ENCODE peak calls at places on chromosomes 4 and X, in six cellular contexts. One of them, this sample, is unnamed.

GRCh38 chrX:24149346-24150050 is at the start of gene ZFX:
- DNase-seq in activated naive CD4-positive, alpha-beta T cell treated with anti-CD3 and anti-CD28 coated beads for 36 hours: peak
- DNase-seq in activated CD4-positive, alpha-beta T cell treated with anti-CD3 and anti-CD28 coated beads for 24 hours: no peak
- DNase-seq in epithelial cell of proximal tubule: no peak
- DNase-seq in Daoy: peak
- DNase-seq in GM04504: no peak
- DNase-seq in this sample: no peak

GRCh38 chr4:17152941-17153340 is 254.5 kb upstream of the LDB2 start:
- DNase-seq in activated naive CD4-positive, alpha-beta T cell treated with anti-CD3 and anti-CD28 coated beads for 36 hours: no peak
- DNase-seq in activated CD4-positive, alpha-beta T cell treated with anti-CD3 and anti-CD28 coated beads for 24 hours: no peak
- DNase-seq in epithelial cell of proximal tubule: no peak
- DNase-seq in Daoy: no peak
- DNase-seq in GM04504: no peak
- DNase-seq in this sample: no peak

GRCh38 chr4:85873566-85873965 is 398.6 kb downstream of the ARHGAP24 start:
- DNase-seq in activated naive CD4-positive, alpha-beta T cell treated with anti-CD3 and anti-CD28 coated beads for 36 hours: no peak
- DNase-seq in activated CD4-positive, alpha-beta T cell treated with anti-CD3 and anti-CD28 coated beads for 24 hours: no peak
- DNase-seq in epithelial cell of proximal tubule: no peak
- DNase-seq in Daoy: no peak
- DNase-seq in GM04504: no peak
- DNase-seq in this sample: no peak

GRCh38 chrX:141669689-141670088 is 28.9 kb downstream of the SPANXD start:
- DNase-seq in activated naive CD4-positive, alpha-beta T cell treated with anti-CD3 and anti-CD28 coated beads for 36 hours: no peak
- DNase-seq in activated CD4-positive, alpha-beta T cell treated with anti-CD3 and anti-CD28 coated beads for 24 hours: no peak
- DNase-seq in epithelial cell of proximal tubule: no peak
- DNase-seq in Daoy: no peak
- DNase-seq in GM04504: no peak
- DNase-seq in this sample: no peak

GRCh38 chr4:106369456-106370060 is 980 bp upstream of the GIMD1 start:
- DNase-seq in activated naive CD4-positive, alpha-beta T cell treated with anti-CD3 and anti-CD28 coated beads for 36 hours: peak
- DNase-seq in activated CD4-positive, alpha-beta T cell treated with anti-CD3 and anti-CD28 coated beads for 24 hours: no peak
- DNase-seq in epithelial cell of proximal tubule: peak
- DNase-seq in Daoy: peak
- DNase-seq in GM04504: peak
- DNase-seq in this sample: no peak

GRCh38 chr4:155722816-155723499 is 35.9 kb upstream of the GUCY1B1 start:
- DNase-seq in activated naive CD4-positive, alpha-beta T cell treated with anti-CD3 and anti-CD28 coated beads for 36 hours: no peak
- DNase-seq in activated CD4-positive, alpha-beta T cell treated with anti-CD3 and anti-CD28 coated beads for 24 hours: no peak
- DNase-seq in epithelial cell of proximal tubule: peak
- DNase-seq in Daoy: peak
- DNase-seq in GM04504: no peak
- DNase-seq in this sample: no peak

GRCh38 chr4:99234331-99235010 is 15.4 kb upstream of the ADH6 start:
- DNase-seq in activated naive CD4-positive, alpha-beta T cell treated with anti-CD3 and anti-CD28 coated beads for 36 hours: no peak
- DNase-seq in activated CD4-positive, alpha-beta T cell treated with anti-CD3 and anti-CD28 coated beads for 24 hours: no peak
- DNase-seq in epithelial cell of proximal tubule: no peak
- DNase-seq in Daoy: no peak
- DNase-seq in GM04504: peak
- DNase-seq in this sample: no peak

GRCh38 chr4:102868153-102868781 is 525 bp upstream of the CISD2 start:
- DNase-seq in activated naive CD4-positive, alpha-beta T cell treated with anti-CD3 and anti-CD28 coated beads for 36 hours: peak
- DNase-seq in activated CD4-positive, alpha-beta T cell treated with anti-CD3 and anti-CD28 coated beads for 24 hours: peak
- DNase-seq in epithelial cell of proximal tubule: no peak
- DNase-seq in Daoy: no peak
- DNase-seq in GM04504: no peak
- DNase-seq in this sample: no peak

GRCh38 chr4:2741626-2742025 is 14.5 kb downstream of the TNIP2 start:
- DNase-seq in activated naive CD4-positive, alpha-beta T cell treated with anti-CD3 and anti-CD28 coated beads for 36 hours: no peak
- DNase-seq in activated CD4-positive, alpha-beta T cell treated with anti-CD3 and anti-CD28 coated beads for 24 hours: no peak
- DNase-seq in epithelial cell of proximal tubule: no peak
- DNase-seq in Daoy: no peak
- DNase-seq in GM04504: no peak
- DNase-seq in this sample: no peak

GRCh38 chr4:13386405-13387107 is 97.6 kb downstream of the RAB28 start:
- DNase-seq in activated naive CD4-positive, alpha-beta T cell treated with anti-CD3 and anti-CD28 coated beads for 36 hours: no peak
- DNase-seq in activated CD4-positive, alpha-beta T cell treated with anti-CD3 and anti-CD28 coated beads for 24 hours: no peak
- DNase-seq in epithelial cell of proximal tubule: no peak
- DNase-seq in Daoy: no peak
- DNase-seq in GM04504: no peak
- DNase-seq in this sample: no peak

GRCh38 chr4:1077711-1078477 is 35.5 kb downstream of the RNF212 start:
- DNase-seq in activated naive CD4-positive, alpha-beta T cell treated with anti-CD3 and anti-CD28 coated beads for 36 hours: no peak
- DNase-seq in activated CD4-positive, alpha-beta T cell treated with anti-CD3 and anti-CD28 coated beads for 24 hours: no peak
- DNase-seq in epithelial cell of proximal tubule: no peak
- DNase-seq in Daoy: no peak
- DNase-seq in GM04504: no peak
- DNase-seq in this sample: no peak

GRCh38 chr4:99507762-99508161 is 3.1 kb upstream of the C4orf17 start:
- DNase-seq in activated naive CD4-positive, alpha-beta T cell treated with anti-CD3 and anti-CD28 coated beads for 36 hours: peak
- DNase-seq in activated CD4-positive, alpha-beta T cell treated with anti-CD3 and anti-CD28 coated beads for 24 hours: no peak
- DNase-seq in epithelial cell of proximal tubule: no peak
- DNase-seq in Daoy: no peak
- DNase-seq in GM04504: no peak
- DNase-seq in this sample: no peak

GRCh38 chr4:84258905-84259830 is 239.9 kb downstream of the NKX6-1 start:
- DNase-seq in activated naive CD4-positive, alpha-beta T cell treated with anti-CD3 and anti-CD28 coated beads for 36 hours: no peak
- DNase-seq in activated CD4-positive, alpha-beta T cell treated with anti-CD3 and anti-CD28 coated beads for 24 hours: no peak
- DNase-seq in epithelial cell of proximal tubule: no peak
- DNase-seq in Daoy: peak
- DNase-seq in GM04504: no peak
- DNase-seq in this sample: no peak

GRCh38 chr4:6446538-6447451 is 25.6 kb downstream of the PPP2R2C start:
- DNase-seq in activated naive CD4-positive, alpha-beta T cell treated with anti-CD3 and anti-CD28 coated beads for 36 hours: no peak
- DNase-seq in activated CD4-positive, alpha-beta T cell treated with anti-CD3 and anti-CD28 coated beads for 24 hours: no peak
- DNase-seq in epithelial cell of proximal tubule: no peak
- DNase-seq in Daoy: peak
- DNase-seq in GM04504: no peak
- DNase-seq in this sample: no peak

GRCh38 chrX:15073313-15073712 is 196.6 kb downstream of the ASB9 start:
- DNase-seq in activated naive CD4-positive, alpha-beta T cell treated with anti-CD3 and anti-CD28 coated beads for 36 hours: no peak
- DNase-seq in activated CD4-positive, alpha-beta T cell treated with anti-CD3 and anti-CD28 coated beads for 24 hours: no peak
- DNase-seq in epithelial cell of proximal tubule: no peak
- DNase-seq in Daoy: no peak
- DNase-seq in GM04504: no peak
- DNase-seq in this sample: no peak

GRCh38 chrX:102727761-102728160 is 7.2 kb downstream of the GPRASP3 start:
- DNase-seq in activated naive CD4-positive, alpha-beta T cell treated with anti-CD3 and anti-CD28 coated beads for 36 hours: no peak
- DNase-seq in activated CD4-positive, alpha-beta T cell treated with anti-CD3 and anti-CD28 coated beads for 24 hours: no peak
- DNase-seq in epithelial cell of proximal tubule: no peak
- DNase-seq in Daoy: no peak
- DNase-seq in GM04504: no peak
- DNase-seq in this sample: no peak

GRCh38 chr4:127162741-127163140 is 470.0 kb upstream of the INTU start:
- DNase-seq in activated naive CD4-positive, alpha-beta T cell treated with anti-CD3 and anti-CD28 coated beads for 36 hours: no peak
- DNase-seq in activated CD4-positive, alpha-beta T cell treated with anti-CD3 and anti-CD28 coated beads for 24 hours: no peak
- DNase-seq in epithelial cell of proximal tubule: no peak
- DNase-seq in Daoy: no peak
- DNase-seq in GM04504: peak
- DNase-seq in this sample: no peak

GRCh38 chrX:107684956-107685385 is 56.7 kb downstream of the PRPS1 start:
- DNase-seq in activated naive CD4-positive, alpha-beta T cell treated with anti-CD3 and anti-CD28 coated beads for 36 hours: peak
- DNase-seq in activated CD4-positive, alpha-beta T cell treated with anti-CD3 and anti-CD28 coated beads for 24 hours: no peak
- DNase-seq in epithelial cell of proximal tubule: no peak
- DNase-seq in Daoy: peak
- DNase-seq in GM04504: no peak
- DNase-seq in this sample: no peak

GRCh38 chrX:107673933-107674479 is 45.7 kb downstream of the PRPS1 start:
- DNase-seq in activated naive CD4-positive, alpha-beta T cell treated with anti-CD3 and anti-CD28 coated beads for 36 hours: peak
- DNase-seq in activated CD4-positive, alpha-beta T cell treated with anti-CD3 and anti-CD28 coated beads for 24 hours: peak
- DNase-seq in epithelial cell of proximal tubule: no peak
- DNase-seq in Daoy: peak
- DNase-seq in GM04504: no peak
- DNase-seq in this sample: peak

GRCh38 chr4:1274871-1275270 is 14.8 kb upstream of the MAEA start:
- DNase-seq in activated naive CD4-positive, alpha-beta T cell treated with anti-CD3 and anti-CD28 coated beads for 36 hours: no peak
- DNase-seq in activated CD4-positive, alpha-beta T cell treated with anti-CD3 and anti-CD28 coated beads for 24 hours: no peak
- DNase-seq in epithelial cell of proximal tubule: no peak
- DNase-seq in Daoy: no peak
- DNase-seq in GM04504: no peak
- DNase-seq in this sample: no peak

GRCh38 chr4:951186-951585 is 18.9 kb downstream of the TMEM175 start:
- DNase-seq in activated naive CD4-positive, alpha-beta T cell treated with anti-CD3 and anti-CD28 coated beads for 36 hours: peak
- DNase-seq in activated CD4-positive, alpha-beta T cell treated with anti-CD3 and anti-CD28 coated beads for 24 hours: no peak
- DNase-seq in epithelial cell of proximal tubule: no peak
- DNase-seq in Daoy: no peak
- DNase-seq in GM04504: no peak
- DNase-seq in this sample: no peak

GRCh38 chr4:163161536-163162205 is 5.0 kb downstream of the NAF1 start:
- DNase-seq in activated naive CD4-positive, alpha-beta T cell treated with anti-CD3 and anti-CD28 coated beads for 36 hours: no peak
- DNase-seq in activated CD4-positive, alpha-beta T cell treated with anti-CD3 and anti-CD28 coated beads for 24 hours: no peak
- DNase-seq in epithelial cell of proximal tubule: peak
- DNase-seq in Daoy: peak
- DNase-seq in GM04504: no peak
- DNase-seq in this sample: no peak

GRCh38 chrX:104432321-104432720 is 133.7 kb upstream of the IL1RAPL2 start:
- DNase-seq in activated naive CD4-positive, alpha-beta T cell treated with anti-CD3 and anti-CD28 coated beads for 36 hours: no peak
- DNase-seq in activated CD4-positive, alpha-beta T cell treated with anti-CD3 and anti-CD28 coated beads for 24 hours: no peak
- DNase-seq in epithelial cell of proximal tubule: no peak
- DNase-seq in Daoy: peak
- DNase-seq in GM04504: no peak
- DNase-seq in this sample: no peak

GRCh38 chrX:136028383-136028984 is 43.2 kb downstream of the SLC9A6 start:
- DNase-seq in activated naive CD4-positive, alpha-beta T cell treated with anti-CD3 and anti-CD28 coated beads for 36 hours: no peak
- DNase-seq in activated CD4-positive, alpha-beta T cell treated with anti-CD3 and anti-CD28 coated beads for 24 hours: no peak
- DNase-seq in epithelial cell of proximal tubule: no peak
- DNase-seq in Daoy: peak
- DNase-seq in GM04504: no peak
- DNase-seq in this sample: no peak

GRCh38 chr4:151717271-151717670 is 43.5 kb downstream of the GATB start:
- DNase-seq in activated naive CD4-positive, alpha-beta T cell treated with anti-CD3 and anti-CD28 coated beads for 36 hours: no peak
- DNase-seq in activated CD4-positive, alpha-beta T cell treated with anti-CD3 and anti-CD28 coated beads for 24 hours: no peak
- DNase-seq in epithelial cell of proximal tubule: no peak
- DNase-seq in Daoy: no peak
- DNase-seq in GM04504: no peak
- DNase-seq in this sample: no peak

GRCh38 chr4:127151941-127152340 is 480.8 kb upstream of the INTU start:
- DNase-seq in activated naive CD4-positive, alpha-beta T cell treated with anti-CD3 and anti-CD28 coated beads for 36 hours: no peak
- DNase-seq in activated CD4-positive, alpha-beta T cell treated with anti-CD3 and anti-CD28 coated beads for 24 hours: no peak
- DNase-seq in epithelial cell of proximal tubule: no peak
- DNase-seq in Daoy: no peak
- DNase-seq in GM04504: no peak
- DNase-seq in this sample: no peak

GRCh38 chrX:42694260-42694815 is 83.6 kb downstream of the PPP1R2C start:
- DNase-seq in activated naive CD4-positive, alpha-beta T cell treated with anti-CD3 and anti-CD28 coated beads for 36 hours: peak
- DNase-seq in activated CD4-positive, alpha-beta T cell treated with anti-CD3 and anti-CD28 coated beads for 24 hours: no peak
- DNase-seq in epithelial cell of proximal tubule: no peak
- DNase-seq in Daoy: no peak
- DNase-seq in GM04504: no peak
- DNase-seq in this sample: no peak